ENCODE peak calls at places on chromosomes 3 and 15, in six cellular contexts. U is HCT116, J is heart left ventricle, T is pancreas, A is psoas muscle, N is PC-3. K is an unnamed sample.

GRCh38 chr3:136277634-136278033 is 27.5 kb downstream of the PCCB start:
- ATAC-seq in U (no peak), N (no peak), A (peak; percentile 81), J (peak; percentile 36), T (peak; percentile 95), K (no peak)

GRCh38 chr3:55471522-55472280 is 15.4 kb downstream of the WNT5A start:
- ATAC-seq in U (no peak), T (no peak), A (peak; percentile 73), J (peak; percentile 99), N (no peak), K (peak; percentile 41)

GRCh38 chr3:13517253-13517977 is 31.5 kb upstream of the FBLN2 start:
- ATAC-seq in N (no peak), A (peak; percentile 63), T (no peak), J (peak; percentile 83), U (no peak), K (peak; percentile 85)

GRCh38 chr3:41710646-41711388 is 251.1 kb downstream of the ULK4 start:
- ATAC-seq in N (peak; percentile 18), J (no peak), U (peak; percentile 64), T (peak; percentile 18), A (no peak), K (peak; percentile 62)

GRCh38 chr3:109336272-109336957 is 931 bp downstream of the DPPA4 start:
- ATAC-seq in U (no peak), J (no peak), T (peak; percentile 66), N (no peak), A (no peak), K (no peak)

GRCh38 chr15:38072507-38073277 is 138.3 kb downstream of the TMCO5A start:
- ATAC-seq in U (peak; percentile 87), J (peak; percentile 88), T (peak; percentile 84), A (peak; percentile 72), N (peak; percentile 55), K (peak; percentile 81)

GRCh38 chr3:112247351-112247750 is 46.7 kb downstream of the SLC9C1 start:
- ATAC-seq in N (no peak), A (no peak), T (no peak), J (no peak), U (no peak), K (no peak)

GRCh38 chr15:101657968-101658784 is 6.0 kb upstream of the TM2D3 start:
- ATAC-seq in A (no peak), N (no peak), J (peak; percentile 89), T (peak; percentile 78), U (no peak), K (no peak)

GRCh38 chr15:57171414-57171813 is 204.9 kb upstream of the CGNL1 start:
- ATAC-seq in U (no peak), A (no peak), J (no peak), N (no peak), T (no peak), K (no peak)

GRCh38 chr3:160780246-160780645 is 24.2 kb downstream of the PPM1L start:
- ATAC-seq in J (peak; percentile 24), N (no peak), T (peak; percentile 26), A (no peak), U (no peak), K (no peak)

GRCh38 chr3:47145272-47145671 is 18.6 kb downstream of the SETD2 start:
- ATAC-seq in A (no peak), N (no peak), U (no peak), T (no peak), J (no peak), K (no peak)

GRCh38 chr15:70062321-70062956 is 35.3 kb downstream of the TLE3 start:
- ATAC-seq in U (no peak), J (peak; percentile 93), N (peak; percentile 37), A (peak; percentile 81), T (peak; percentile 56), K (peak; percentile 68)

GRCh38 chr3:100463002-100463401 is 29.4 kb upstream of the TMEM45A start:
- ATAC-seq in A (peak; percentile 68), J (peak; percentile 77), U (peak; percentile 98), T (peak; percentile 97), N (peak; percentile 94), K (peak; percentile 67)

GRCh38 chr15:60548101-60548500 is 69.2 kb upstream of the ICE2 start:
- ATAC-seq in N (no peak), U (no peak), J (no peak), A (peak; percentile 66), T (peak; percentile 36), K (no peak)

GRCh38 chr3:129486057-129487035 is 42.1 kb upstream of the RHO start:
- ATAC-seq in N (no peak), J (peak; percentile 24), U (no peak), T (no peak), A (peak; percentile 60), K (no peak)

GRCh38 chr3:142904639-142905441 is 16.0 kb upstream of the PCOLCE2 start:
- ATAC-seq in A (no peak), J (peak; percentile 51), T (peak; percentile 46), U (peak; percentile 81), N (peak; percentile 66), K (peak; percentile 36)

GRCh38 chr15:83837946-83838571 is 184.1 kb downstream of the ADAMTSL3 start:
- ATAC-seq in J (peak; percentile 71), U (peak; percentile 99), A (no peak), N (peak; percentile 70), T (peak; percentile 84), K (no peak)

GRCh38 chr3:58900372-58900771 is 149.5 kb downstream of the CFAP20DC start:
- ATAC-seq in A (no peak), J (no peak), U (no peak), T (no peak), N (no peak), K (no peak)

GRCh38 chr3:74302959-74303358 is 311.5 kb downstream of the CNTN3 start:
- ATAC-seq in J (peak; percentile 53), U (no peak), T (no peak), A (no peak), N (no peak), K (no peak)

GRCh38 chr3:108406063-108406660 is 104.2 kb downstream of the MYH15 start:
- ATAC-seq in T (no peak), A (no peak), U (peak; percentile 60), N (peak; percentile 21), J (no peak), K (no peak)

GRCh38 chr15:99054025-99054387 is 46.4 kb upstream of the PGPEP1L start:
- ATAC-seq in J (peak; percentile 81), A (peak; percentile 91), N (peak; percentile 18), U (no peak), T (no peak), K (no peak)

GRCh38 chr3:158802399-158803023 is 657 bp downstream of the MFSD1 start:
- ATAC-seq in T (peak; percentile 41), A (peak; percentile 25), J (peak; percentile 18), N (peak; percentile 26), U (peak; percentile 45), K (peak; percentile 29)

GRCh38 chr3:23648965-23649328 is 156.8 kb upstream of the UBE2E1 start:
- ATAC-seq in T (peak; percentile 88), N (peak; percentile 6), A (peak; percentile 38), U (peak; percentile 20), J (peak; percentile 18), K (no peak)

GRCh38 chr3:136490646-136491405 is 240.7 kb downstream of the PCCB start:
- ATAC-seq in A (no peak), T (no peak), U (no peak), J (no peak), N (no peak), K (no peak)

GRCh38 chr15:99058421-99058870 is 46.4 kb upstream of the SYNM start:
- ATAC-seq in N (no peak), T (peak; percentile 44), J (peak; percentile 1), A (no peak), U (peak; percentile 41), K (peak; percentile 32)

GRCh38 chr3:113890256-113890900 is 51.8 kb downstream of the GRAMD1C start:
- ATAC-seq in J (no peak), A (no peak), N (peak; percentile 57), T (peak; percentile 75), U (peak; percentile 60), K (no peak)

GRCh38 chr3:169528289-169528688 is 135.2 kb downstream of the MECOM start:
- ATAC-seq in J (no peak), A (no peak), N (peak; percentile 53), T (no peak), U (no peak), K (no peak)

GRCh38 chr3:161671141-161671540 is 174.5 kb downstream of the OTOL1 start:
- ATAC-seq in A (no peak), U (no peak), N (no peak), J (no peak), T (no peak), K (no peak)

GRCh38 chr15:51163843-51164242 is 69.1 kb upstream of the TNFAIP8L3 start:
- ATAC-seq in N (no peak), J (no peak), A (peak; percentile 51), U (peak; percentile 66), T (no peak), K (no peak)

GRCh38 chr15:48536681-48537091 is 108.8 kb downstream of the FBN1 start:
- ATAC-seq in N (no peak), U (no peak), T (no peak), A (no peak), J (peak; percentile 89), K (peak; percentile 42)

DNA sequence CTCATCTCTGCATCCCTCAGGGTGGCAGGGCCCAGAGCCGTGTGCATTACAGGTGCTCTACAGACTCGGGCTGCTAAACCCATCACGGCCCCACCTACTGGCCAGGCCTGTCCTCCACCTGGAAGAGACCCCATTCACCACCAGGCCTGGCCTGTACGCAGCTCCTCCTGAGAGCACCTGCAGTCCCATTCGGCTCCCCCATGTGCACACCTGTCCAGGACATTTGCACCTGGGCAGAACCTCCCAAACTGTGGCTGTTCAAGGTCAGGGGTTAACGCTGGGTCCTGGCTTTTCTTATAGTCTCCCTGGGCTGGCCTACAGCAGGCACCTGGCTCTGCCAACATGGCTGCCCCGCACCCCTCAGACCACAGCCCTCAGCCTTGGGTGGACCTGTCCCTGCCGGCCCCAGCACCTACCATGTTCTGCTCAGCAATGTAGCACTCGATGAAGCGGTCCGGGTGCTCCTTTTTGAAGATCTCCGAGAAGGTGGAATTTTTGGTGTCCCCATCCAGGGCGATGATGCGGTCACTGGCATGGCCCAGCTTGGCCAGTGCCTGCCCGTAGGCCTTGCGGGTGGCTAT is 25.7 kb downstream of the TKT start:
- ATAC-seq in U (peak; percentile 56), A (no peak), N (no peak), T (no peak), J (no peak), K (no peak)
- TF ChIP-seq CTCF in U (peak; percentile 42), A (no peak), N (peak; percentile 55), T (no peak), J (no peak), K (no peak)

DNA sequence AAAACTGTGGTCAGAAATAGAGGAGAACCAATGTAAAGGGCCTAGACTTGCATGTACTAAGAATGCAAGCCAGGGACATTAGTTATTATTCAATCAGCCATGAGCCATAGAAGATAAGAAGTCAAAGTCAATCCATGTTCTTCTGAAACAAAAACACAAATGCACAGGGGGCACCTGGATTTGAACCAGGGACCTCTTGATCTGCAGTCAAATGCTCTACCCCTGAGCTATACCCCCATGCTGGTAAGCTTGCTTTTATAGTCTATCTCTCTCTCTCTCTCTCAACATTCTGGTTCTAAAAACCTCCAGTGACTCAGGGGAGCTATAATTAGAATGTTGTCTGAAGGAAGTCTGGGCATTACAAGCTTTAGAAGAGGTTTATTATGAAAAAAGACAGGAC is 85.6 kb upstream of the ACP3 start:
- ATAC-seq in N (no peak), U (peak; percentile 42), A (peak; percentile 76), J (peak; percentile 89), T (no peak), K (no peak)
- TF ChIP-seq CTCF in N (no peak), U (no peak), A (no peak), J (no peak), T (no peak), K (no peak)

GRCh38 chr3:123310186-123310585 is 108.4 kb downstream of the SEC22A start:
- ATAC-seq in N (no peak), U (no peak), J (no peak), T (no peak), A (no peak), K (no peak)
- TF ChIP-seq CTCF in N (no peak), U (no peak), J (no peak), T (no peak), A (no peak), K (no peak)

GRCh38 chr3:69855436-69856162 is 116.3 kb downstream of the MITF start:
- ATAC-seq in A (peak; percentile 50), U (no peak), N (peak; percentile 43), T (peak; percentile 86), J (peak; percentile 57), K (no peak)
- TF ChIP-seq CTCF in A (peak; percentile 51), U (peak; percentile 7), N (peak; percentile 56), T (no peak), J (peak; percentile 30), K (peak; percentile 61)